ENCODE peak calls at places on chromosomes 4 and X, in six cellular contexts. T, J, C, G, A and S are unnamed samples. For H3K27me3, the result is how much of the 10 kb centered on the place peaks cover.

GRCh38 chrX:46125139-46125538 is 420.1 kb downstream of the ZNF674 start:
- DNase-seq in T (peak), J (no peak), C (peak), G (no peak), A (no peak), S (no peak)

GRCh38 chrX:54181196-54181953 is 1.7 kb downstream of the FAM120C start:
- DNase-seq in T (peak), J (no peak), C (peak), G (peak), A (no peak), S (peak)

GRCh38 chr4:128737098-128737513 is 72.4 kb upstream of the JADE1 start:
- DNase-seq in T (no peak), J (no peak), C (peak), G (no peak), A (no peak), S (no peak)

GRCh38 chrX:104430720-104431119 is 135.3 kb upstream of the IL1RAPL2 start:
- DNase-seq in T (no peak), J (no peak), C (no peak), G (no peak), A (no peak), S (no peak)

GRCh38 chr4:82797048-82797590 is 1.5 kb downstream of the SCD5 start:
- DNase-seq in T (no peak), J (no peak), C (peak), G (peak), A (no peak), S (no peak)

GRCh38 chr4:145891958-145892357 is 46.7 kb downstream of the ZNF827 start:
- DNase-seq in T (no peak), J (no peak), C (no peak), G (no peak), A (no peak), S (no peak)

GRCh38 chr4:174283507-174284180 is at the start of the genes CEP44 and FBXO8:
- DNase-seq in T (peak), J (peak), C (peak), G (peak), A (peak), S (peak)

GRCh38 chrX:7927259-7928167 is at the start of gene PNPLA4:
- DNase-seq in T (peak), J (peak), C (peak), G (peak), A (peak), S (no peak)

GRCh38 chr4:184950926-184951325 is 67.4 kb upstream of the HELT start:
- DNase-seq in T (no peak), J (no peak), C (no peak), G (no peak), A (no peak), S (no peak)

GRCh38 chr4:1638873-1639272 is 45.2 kb downstream of the FAM53A start:
- DNase-seq in T (no peak), J (no peak), C (no peak), G (no peak), A (no peak), S (no peak)

GRCh38 chrX:50874878-50875277 is 35.7 kb upstream of the BMP15 start:
- DNase-seq in T (no peak), J (no peak), C (no peak), G (no peak), A (no peak), S (no peak)

GRCh38 chrX:7068939-7069367 is 78.6 kb upstream of the STS start:
- DNase-seq in T (no peak), J (no peak), C (peak), G (no peak), A (no peak), S (no peak)

GRCh38 chr4:8464376-8464775 is 23.8 kb downstream of the TRMT44 start:
- DNase-seq in T (no peak), J (no peak), C (no peak), G (no peak), A (no peak), S (no peak)

GRCh38 chr4:138177278-138177968 is 64.7 kb downstream of the SLC7A11 start:
- DNase-seq in T (no peak), J (no peak), C (no peak), G (no peak), A (no peak), S (no peak)

GRCh38 chrX:96438803-96439202 is 245.8 kb upstream of the DIAPH2 start:
- DNase-seq in T (peak), J (no peak), C (no peak), G (no peak), A (no peak), S (no peak)

GRCh38 chrX:38375888-38376287 is 23.5 kb downstream of the OTC start:
- DNase-seq in T (peak), J (no peak), C (peak), G (no peak), A (no peak), S (no peak)

GRCh38 chrX:33336783-33337182 is 125.4 kb upstream of the DMD start:
- DNase-seq in T (peak), J (no peak), C (peak), G (no peak), A (no peak), S (peak)

GRCh38 chr4:36269116-36269515 is 12.3 kb upstream of the DTHD1 start:
- DNase-seq in T (no peak), J (no peak), C (no peak), G (no peak), A (no peak), S (no peak)

GRCh38 chrX:96474357-96475125 is 210.1 kb upstream of the DIAPH2 start:
- DNase-seq in T (no peak), J (no peak), C (peak), G (peak), A (no peak), S (peak)

GRCh38 chr4:3413675-3414420 is 27.9 kb upstream of the HGFAC start:
- DNase-seq in T (no peak), J (no peak), C (no peak), G (no peak), A (peak), S (no peak)

GRCh38 chr4:113882668-113883067 is 96.8 kb downstream of the ARSJ start:
- DNase-seq in T (peak), J (no peak), C (peak), G (no peak), A (no peak), S (no peak)

GRCh38 chr4:38609614-38610013 is 54.4 kb upstream of the KLF3 start:
- DNase-seq in T (no peak), J (no peak), C (no peak), G (no peak), A (no peak), S (no peak)

GRCh38 chrX:11533211-11533651 is 132.5 kb downstream of the ARHGAP6 start:
- DNase-seq in T (peak), J (no peak), C (peak), G (no peak), A (no peak), S (no peak)

GRCh38 chr4:68575081-68575480 is 1.0 kb downstream of the UGT2B17 start:
- DNase-seq in T (no peak), J (no peak), C (no peak), G (no peak), A (no peak), S (no peak)

GRCh38 chrX:105803891-105804290 is 18.4 kb upstream of the NRK start:
- DNase-seq in T (no peak), J (no peak), C (no peak), G (no peak), A (no peak), S (no peak)

GRCh38 chr4:17376205-17376604 is 135.7 kb downstream of the QDPR start:
- DNase-seq in T (peak), J (no peak), C (peak), G (no peak), A (no peak), S (no peak)

GRCh38 chrX:46298821-46299220 is 246.4 kb downstream of the ZNF674 start:
- DNase-seq in T (peak), J (no peak), C (no peak), G (no peak), A (no peak), S (no peak)

GRCh38 chr4:56762484-56763250 is 58.8 kb downstream of the SPINK2 start:
- DNase-seq in T (no peak), J (no peak), C (no peak), G (no peak), A (no peak), S (no peak)

GRCh38 chr4:88659061-88659889 is 38.4 kb downstream of the NAP1L5 start:
- DNase-seq in T (peak), J (peak), C (peak), G (peak), A (no peak), S (peak)

GRCh38 chr4:52014903-52015302 is 5.3 kb downstream of the LRRC66 start:
- DNase-seq in T (no peak), J (no peak), C (no peak), G (no peak), A (no peak), S (no peak)

GRCh38 chr4:52015366-52015765 is 4.8 kb downstream of the LRRC66 start:
- DNase-seq in T (peak), J (no peak), C (peak), G (no peak), A (no peak), S (no peak)

GRCh38 chr4:52005610-52006273 is 14.4 kb downstream of the LRRC66 start:
- DNase-seq in T (no peak), J (no peak), C (no peak), G (no peak), A (no peak), S (no peak)

GRCh38 chr4:52006887-52007286 is 13.3 kb downstream of the LRRC66 start:
- DNase-seq in T (no peak), J (no peak), C (no peak), G (no peak), A (no peak), S (no peak)

DNA sequence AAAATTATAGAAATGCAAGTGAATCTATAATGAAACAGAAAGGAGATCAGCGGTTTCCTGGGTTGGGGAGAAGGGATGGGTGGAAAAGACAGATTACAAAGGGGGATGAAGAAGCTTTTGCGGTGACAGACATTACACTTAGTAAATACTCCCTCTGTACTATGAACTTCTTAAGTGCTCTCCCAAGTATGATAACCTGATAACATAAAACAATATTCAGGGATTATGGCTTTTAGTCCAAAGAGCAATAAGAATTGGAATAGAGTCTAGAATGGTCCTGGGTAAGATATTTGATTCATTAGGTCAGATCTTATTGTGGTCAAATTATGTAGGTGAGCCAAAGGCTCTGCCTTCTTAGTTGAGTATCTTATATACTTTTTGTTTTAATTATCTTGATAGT is 9.2 kb downstream of the LRRC66 start:
- DNase-seq in T (no peak), J (no peak), C (no peak), G (no peak), A (no peak), S (no peak)
- H3K27me3 ChIP-seq in T (under half), J (under half), C (under half), G (under half), A (under half), S (under half)

GRCh38 chr4:153781717-153782416 is 7.0 kb downstream of the SFRP2 start:
- DNase-seq in T (peak), J (no peak), C (no peak), G (no peak), A (no peak), S (no peak)

GRCh38 chr4:153782567-153782966 is 6.3 kb downstream of the SFRP2 start:
- DNase-seq in T (peak), J (no peak), C (no peak), G (no peak), A (no peak), S (no peak)

GRCh38 chr4:153787156-153787555 is 1.7 kb downstream of the SFRP2 start:
- DNase-seq in T (peak), J (no peak), C (no peak), G (no peak), A (no peak), S (no peak)

GRCh38 chr4:153785830-153786721 is 2.8 kb downstream of the SFRP2 start:
- DNase-seq in T (peak), J (no peak), C (peak), G (no peak), A (no peak), S (no peak)

DNA sequence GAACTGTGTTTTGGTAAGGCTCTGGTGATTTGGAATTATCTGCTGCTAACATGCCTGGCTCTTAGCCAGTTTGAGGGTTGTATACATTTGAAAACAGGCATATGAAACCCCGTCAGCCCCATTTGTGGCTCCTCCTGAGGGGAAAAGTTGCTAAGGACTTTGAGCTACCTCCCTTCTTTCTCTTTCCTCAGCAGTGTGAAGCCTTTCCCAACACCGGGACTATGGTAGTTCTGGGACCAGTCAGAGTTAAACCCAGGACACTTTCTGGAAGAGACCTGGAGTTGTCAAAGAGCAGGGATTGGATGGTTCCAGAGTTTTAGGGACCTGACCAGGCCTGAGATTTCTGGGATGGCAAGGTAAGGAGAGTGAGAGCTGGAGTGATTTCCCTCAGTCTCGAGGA is 4.6 kb downstream of the SFRP2 start:
- DNase-seq in T (no peak), J (no peak), C (no peak), G (no peak), A (no peak), S (no peak)
- H3K27me3 ChIP-seq in T (under half), J (under half), C (under half), G (under half), A (under half), S (under half)

GRCh38 chrX:10296581-10296980 is 139.8 kb downstream of the CLCN4 start:
- DNase-seq in T (peak), J (no peak), C (peak), G (no peak), A (no peak), S (no peak)
- H3K27me3 ChIP-seq in T (under half), J (under half), C (under half), G (under half), A (under half), S (under half)

GRCh38 chrX:153524234-153524633 is 6.8 kb downstream of the ATP2B3 start:
- DNase-seq in T (no peak), J (no peak), C (no peak), G (no peak), A (no peak), S (no peak)

GRCh38 chrX:153521034-153521433 is 3.6 kb downstream of the ATP2B3 start:
- DNase-seq in T (no peak), J (no peak), C (no peak), G (peak), A (no peak), S (peak)

GRCh38 chrX:153520286-153520917 is 3.0 kb downstream of the ATP2B3 start:
- DNase-seq in T (no peak), J (no peak), C (no peak), G (no peak), A (no peak), S (no peak)

GRCh38 chrX:153523269-153523668 is 5.8 kb downstream of the ATP2B3 start:
- DNase-seq in T (no peak), J (no peak), C (no peak), G (no peak), A (no peak), S (no peak)

GRCh38 chrX:153522259-153522658 is 4.8 kb downstream of the ATP2B3 start:
- DNase-seq in T (no peak), J (no peak), C (no peak), G (no peak), A (no peak), S (no peak)
- H3K27me3 ChIP-seq in T (half or more), J (under half), C (under half), G (under half), A (under half), S (under half)